ENCODE peak calls at places on chromosomes 1 and 21, in nine cellular contexts. B is psoas muscle, Q is astrocyte of the spinal cord, U is mucosa of descending colon, H is neural progenitor cell, V is progenitor cell of endocrine pancreas, A is WTC11, N is NB4, S is colonic mucosa. G is an unnamed sample.

GRCh38 chr1:95035536-95035935 is 37.2 kb downstream of the ALG14 start:
- DNase-seq in H (no peak), S (no peak), B (no peak), N (no peak), Q (peak; percentile 96), V (no peak), A (no peak), U (no peak), G (peak; percentile 80)

GRCh38 chr1:11886986-11887665 is 28.4 kb upstream of the NPPB start:
- DNase-seq in Q (no peak), B (peak; percentile 51), V (no peak), A (no peak), U (no peak), S (no peak), H (no peak), N (no peak), G (peak; percentile 30)

GRCh38 chr1:116508090-116508983 is 62.5 kb downstream of the CD58 start:
- DNase-seq in H (no peak), S (no peak), A (no peak), B (no peak), U (no peak), V (no peak), N (no peak), Q (no peak), G (no peak)

GRCh38 chr1:151145158-151146071 is 1.0 kb downstream of the SEMA6C start:
- DNase-seq in U (no peak), Q (no peak), H (peak; percentile 58), B (no peak), N (no peak), S (no peak), A (peak; percentile 48), V (no peak), G (peak; percentile 14)

GRCh38 chr1:39132505-39133339 is 71.8 kb upstream of the MACF1 start:
- DNase-seq in B (peak; percentile 61), H (peak; percentile 94), Q (peak; percentile 55), A (peak; percentile 88), S (peak; percentile 77), U (peak; percentile 75), V (peak; percentile 32), N (no peak), G (peak; percentile 79)

GRCh38 chr1:221100196-221100950 is 221.1 kb downstream of the HLX start:
- DNase-seq in S (no peak), B (no peak), N (peak; percentile 50), U (no peak), H (no peak), A (no peak), Q (peak; percentile 85), V (no peak), G (peak; percentile 81)

GRCh38 chr21:26715878-26716506 is 129.2 kb downstream of the ADAMTS1 start:
- DNase-seq in B (no peak), V (peak; percentile 30), A (peak; percentile 65), N (peak; percentile 22), H (peak; percentile 74), Q (peak; percentile 31), S (peak; percentile 41), U (peak; percentile 53), G (peak; percentile 72)

GRCh38 chr1:85544689-85545203 is 35.8 kb upstream of the CCN1 start:
- DNase-seq in H (no peak), A (no peak), U (no peak), Q (peak; percentile 80), B (no peak), S (no peak), V (no peak), N (no peak), G (peak; percentile 32)

GRCh38 chr1:95438213-95438948 is 204.4 kb downstream of the RWDD3 start:
- DNase-seq in H (peak; percentile 53), B (no peak), A (no peak), V (no peak), S (no peak), N (no peak), Q (no peak), U (no peak), G (no peak)

GRCh38 chr1:166721145-166721544 is 118.1 kb upstream of the POGK start:
- DNase-seq in A (no peak), U (no peak), H (peak; percentile 29), N (peak; percentile 4), B (no peak), S (no peak), Q (peak; percentile 7), V (no peak), G (no peak)

GRCh38 chr1:6005276-6005917 is 13.2 kb upstream of the NPHP4 start:
- DNase-seq in N (no peak), B (no peak), Q (no peak), U (no peak), S (no peak), V (no peak), A (no peak), H (no peak), G (no peak)

GRCh38 chr1:99786751-99787501 is 20.5 kb upstream of the FRRS1 start:
- DNase-seq in Q (no peak), B (no peak), A (no peak), S (no peak), U (no peak), V (no peak), N (no peak), H (no peak), G (no peak)

GRCh38 chr1:178060789-178061556 is 32.9 kb upstream of the RASAL2 start:
- DNase-seq in Q (peak; percentile 80), S (no peak), V (no peak), B (no peak), A (peak; percentile 25), H (peak; percentile 47), N (peak; percentile 71), U (no peak), G (peak; percentile 95)

GRCh38 chr1:23539698-23540266 is 8.7 kb upstream of the E2F2 start:
- DNase-seq in U (peak; percentile 96), Q (peak; percentile 91), N (peak; percentile 95), B (peak; percentile 83), H (peak; percentile 92), V (peak; percentile 87), S (peak; percentile 93), A (peak; percentile 97), G (peak; percentile 91)

GRCh38 chr1:156742017-156742416 is 1.1 kb upstream of the MRPL24 start:
- DNase-seq in H (no peak), Q (no peak), B (no peak), U (no peak), S (no peak), V (no peak), N (no peak), A (no peak), G (no peak)

GRCh38 chr1:207911983-207912760 is 1.2 kb upstream of the CD34 start:
- DNase-seq in Q (no peak), V (no peak), U (no peak), B (no peak), N (no peak), H (no peak), A (no peak), S (no peak), G (peak; percentile 61)
- TF ChIP-seq CTCF in Q (no peak), V (no peak), U (no peak), B (no peak), N (no peak), H (no peak), A (no peak), S (no peak), G (no peak)

GRCh38 chr1:173758980-173759379 is 44.2 kb downstream of the KLHL20 start:
- DNase-seq in B (no peak), N (no peak), U (no peak), S (no peak), V (no peak), A (no peak), H (no peak), Q (no peak), G (no peak)

GRCh38 chr1:173757666-173758065 is 42.9 kb downstream of the KLHL20 start:
- DNase-seq in Q (no peak), H (no peak), B (no peak), A (no peak), S (no peak), U (no peak), V (no peak), N (no peak), G (no peak)

GRCh38 chr1:173753830-173754229 is 39.0 kb downstream of the KLHL20 start:
- DNase-seq in A (no peak), S (no peak), B (no peak), N (no peak), H (no peak), U (no peak), V (no peak), Q (no peak), G (no peak)

DNA sequence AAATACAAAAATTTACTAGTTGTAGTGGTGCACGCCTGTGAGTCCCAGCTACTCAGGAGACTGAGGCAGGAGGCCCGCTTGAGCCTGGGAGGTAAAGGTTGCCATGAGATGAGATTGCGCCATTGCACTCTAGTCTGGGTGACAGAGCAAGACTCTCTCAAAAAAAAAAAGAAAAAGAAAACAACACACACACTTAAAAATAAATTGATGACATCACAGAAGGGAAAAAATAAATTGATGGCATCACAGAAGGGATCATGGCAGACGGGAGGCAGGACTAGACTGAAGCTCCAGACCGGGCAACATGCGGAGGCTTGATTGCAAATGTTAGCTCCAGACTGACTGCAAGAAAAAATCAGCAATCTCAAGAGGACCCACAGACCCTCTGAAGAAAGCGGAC is 43.3 kb downstream of the KLHL20 start:
- DNase-seq in S (no peak), U (no peak), Q (no peak), B (no peak), H (no peak), V (no peak), A (no peak), N (no peak), G (no peak)
- TF ChIP-seq CTCF in S (no peak), U (no peak), Q (no peak), B (no peak), H (no peak), V (no peak), A (no peak), N (no peak), G (no peak)

DNA sequence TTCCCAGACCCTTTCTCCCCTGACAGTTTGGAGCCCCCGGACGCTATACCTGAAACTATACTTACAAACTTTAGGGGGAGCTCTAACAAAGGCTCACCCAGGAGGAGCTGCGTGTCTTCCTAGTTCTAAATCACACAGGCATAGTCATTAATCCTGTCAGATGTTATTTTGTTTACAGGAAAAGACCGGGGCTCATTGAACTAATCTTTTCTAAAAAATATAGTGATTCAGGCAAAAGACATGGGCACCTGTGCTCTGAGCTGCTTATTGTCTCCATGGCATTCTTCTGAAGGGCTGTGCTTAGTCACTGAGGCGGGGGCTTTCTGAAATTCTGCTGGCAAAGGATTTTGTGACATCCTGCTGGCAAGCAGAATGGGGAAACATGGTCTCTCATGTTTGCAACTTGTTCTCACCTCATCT is 1577.0 kb downstream of the NCAM2 start:
- DNase-seq in Q (no peak), V (no peak), A (peak; percentile 25), U (no peak), H (peak; percentile 71), N (peak; percentile 50), B (no peak), S (no peak), G (no peak)
- TF ChIP-seq CTCF in Q (peak; percentile 20), V (peak; percentile 77), A (peak; percentile 61), U (no peak), H (peak; percentile 75), N (peak; percentile 52), B (no peak), S (no peak), G (no peak)

GRCh38 chr1:158246650-158247049 is 7.6 kb upstream of the CD1A start:
- DNase-seq in U (no peak), A (no peak), N (peak; percentile 26), Q (no peak), B (no peak), V (no peak), H (no peak), S (no peak), G (peak; percentile 33)
- TF ChIP-seq CTCF in U (no peak), A (no peak), N (no peak), Q (no peak), B (no peak), V (no peak), H (peak; percentile 13), S (no peak), G (no peak)

G was measured in cardiac fibroblast.